ENCODE peak calls at places on chromosomes 13 and 19, in six cellular contexts. L is cardiac fibroblast, P is fibroblast of mammary gland, Q is neural crest cell, D is kidney, G is endothelial cell. W is an unnamed sample.

GRCh38 chr19:55333870-55334269 is 5.8 kb upstream of the KMT5C start:
- DNase-seq in L (no peak), P (no peak), Q (no peak), D (no peak), G (no peak), W (no peak)

GRCh38 chr19:8610041-8610927 is at the start of gene ADAMTS10:
- DNase-seq in L (peak), P (peak), Q (peak), D (peak), G (peak), W (peak)

GRCh38 chr19:47232422-47233211 is 1.6 kb upstream of the BBC3 start:
- DNase-seq in L (peak), P (peak), Q (no peak), D (no peak), G (no peak), W (peak)

GRCh38 chr19:49847731-49848696 is 2.9 kb upstream of the PTOV1 start:
- DNase-seq in L (peak), P (peak), Q (no peak), D (no peak), G (no peak), W (no peak)

GRCh38 chr13:80753951-80754350 is 413.0 kb upstream of the SPRY2 start:
- DNase-seq in L (no peak), P (peak), Q (no peak), D (no peak), G (no peak), W (no peak)

GRCh38 chr19:10817291-10818038 is 18.5 kb downstream of the TMED1 start:
- DNase-seq in L (peak), P (peak), Q (no peak), D (peak), G (no peak), W (no peak)

GRCh38 chr19:10289167-10289835 is 451 bp upstream of the ICAM5 start:
- DNase-seq in L (no peak), P (peak), Q (no peak), D (peak), G (no peak), W (peak)

GRCh38 chr13:111007209-111007608 is 92.3 kb upstream of the ANKRD10 start:
- DNase-seq in L (no peak), P (no peak), Q (no peak), D (no peak), G (no peak), W (no peak)

GRCh38 chr13:47539317-47539716 is 461.8 kb downstream of the SUCLA2 start:
- DNase-seq in L (no peak), P (no peak), Q (no peak), D (no peak), G (no peak), W (no peak)

GRCh38 chr19:41364546-41365391 is 820 bp upstream of the B9D2 start:
- DNase-seq in L (no peak), P (no peak), Q (no peak), D (no peak), G (no peak), W (peak)

GRCh38 chr13:50152655-50153309 is 137.5 kb downstream of the KCNRG start:
- DNase-seq in L (no peak), P (no peak), Q (no peak), D (no peak), G (no peak), W (no peak)

GRCh38 chr13:39603424-39603947 is 493 bp upstream of the LHFPL6 start:
- DNase-seq in L (peak), P (peak), Q (peak), D (no peak), G (peak), W (no peak)

GRCh38 chr19:39110263-39110967 is 15.2 kb upstream of the PAK4 start:
- DNase-seq in L (peak), P (peak), Q (peak), D (no peak), G (peak), W (peak)

GRCh38 chr19:821228-821975 is at the start of gene PLPPR3:
- DNase-seq in L (no peak), P (no peak), Q (no peak), D (peak), G (peak), W (peak)

GRCh38 chr13:98214008-98214643 is 37.1 kb upstream of the RNF113B start:
- DNase-seq in L (peak), P (peak), Q (peak), D (no peak), G (no peak), W (no peak)

GRCh38 chr19:57438925-57439324 is 3.8 kb downstream of the ZNF749 start:
- DNase-seq in L (no peak), P (no peak), Q (no peak), D (no peak), G (no peak), W (no peak)
- TF ChIP-seq CTCF in L (no peak), P (no peak), Q (no peak), D (no peak), G (no peak), W (no peak)

GRCh38 chr13:92512852-92513251 is 713.8 kb upstream of the GPC6 start:
- DNase-seq in L (no peak), P (no peak), Q (no peak), D (peak), G (no peak), W (no peak)
- TF ChIP-seq CTCF in L (no peak), P (no peak), Q (no peak), D (no peak), G (no peak), W (no peak)

GRCh38 chr13:94342436-94343242 is 136.8 kb downstream of the DCT start:
- DNase-seq in L (no peak), P (peak), Q (no peak), D (no peak), G (no peak), W (no peak)
- TF ChIP-seq CTCF in L (no peak), P (no peak), Q (no peak), D (no peak), G (no peak), W (no peak)

GRCh38 chr13:30551194-30551593 is 66.5 kb upstream of the USPL1 start:
- DNase-seq in L (peak), P (peak), Q (no peak), D (no peak), G (peak), W (peak)
- TF ChIP-seq CTCF in L (peak), P (peak), Q (peak), D (peak), G (no peak), W (peak)

GRCh38 chr19:43432866-43433673 is 18.4 kb downstream of the TEX101 start:
- DNase-seq in L (peak), P (peak), Q (peak), D (peak), G (peak), W (peak)
- TF ChIP-seq CTCF in L (peak), P (peak), Q (peak), D (peak), G (peak), W (peak)

GRCh38 chr13:103063376-103063775 is 2.8 kb downstream of the SLC10A2 start:
- DNase-seq in L (no peak), P (no peak), Q (no peak), D (no peak), G (no peak), W (no peak)

GRCh38 chr13:103066079-103066880 is at the start of gene SLC10A2:
- DNase-seq in L (no peak), P (no peak), Q (no peak), D (no peak), G (no peak), W (no peak)

GRCh38 chr13:103062079-103062478 is 4.1 kb downstream of the SLC10A2 start:
- DNase-seq in L (no peak), P (no peak), Q (no peak), D (no peak), G (no peak), W (no peak)

GRCh38 chr13:103066991-103067390 is 774 bp upstream of the SLC10A2 start:
- DNase-seq in L (no peak), P (no peak), Q (no peak), D (no peak), G (no peak), W (no peak)

DNA sequence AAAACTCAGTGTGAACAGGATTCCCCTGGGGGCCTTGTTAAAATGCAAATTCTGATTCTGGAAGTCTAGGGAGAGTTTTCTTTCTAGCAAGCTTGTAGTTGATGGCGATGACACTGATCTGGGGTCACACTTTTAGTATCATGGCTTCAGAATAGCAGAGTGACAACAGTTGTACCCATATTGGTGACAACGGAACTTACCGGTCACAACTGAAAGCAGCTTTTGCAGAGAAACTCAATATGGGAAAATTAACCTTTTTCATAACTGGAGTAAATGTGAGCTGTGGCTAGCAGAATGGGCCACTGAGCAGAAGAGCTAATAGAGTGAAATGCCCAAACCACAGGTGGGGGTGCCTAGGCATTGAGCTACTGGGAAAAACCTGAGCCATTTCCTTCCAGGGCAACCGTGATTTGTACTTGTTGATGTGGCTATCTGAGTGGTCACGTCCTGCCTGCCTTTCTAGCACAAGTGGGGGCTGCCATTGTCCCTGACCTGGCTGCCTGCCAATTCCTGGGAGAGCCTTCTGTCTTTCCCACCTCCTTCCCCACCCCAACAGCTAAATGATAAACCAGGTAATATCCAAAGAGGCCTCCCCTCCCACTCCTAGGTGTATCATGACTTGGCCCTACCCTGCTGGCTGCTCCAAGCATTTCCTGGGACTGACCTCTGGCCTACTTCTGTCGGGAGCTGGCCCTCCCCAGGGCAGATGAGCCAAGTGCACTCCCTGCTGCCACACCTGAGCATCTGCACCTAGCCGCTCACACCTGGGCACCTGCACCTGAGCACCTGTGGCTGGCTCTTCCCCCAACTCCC is 1.7 kb upstream of the SLC10A2 start:
- DNase-seq in L (no peak), P (no peak), Q (no peak), D (no peak), G (no peak), W (peak)
- TF ChIP-seq CTCF in L (no peak), P (no peak), Q (no peak), D (peak), G (no peak), W (no peak)